ENCODE peak calls at places on chromosomes 12 and 14, in four cellular contexts. C is SK-N-SH, W is PC-3, X is HCT116. H is an unnamed sample. For H3K9me2, the result is how much of the 10 kb centered on the place peaks cover.

GRCh38 chr14:24831677-24832076 is 197.7 kb upstream of the GZMB start:
- DNase-seq in X (no peak), C (no peak), W (no peak), H (no peak)

GRCh38 chr12:79001404-79001803 is 136.8 kb downstream of the SYT1 start:
- DNase-seq in X (no peak), W (no peak), C (no peak), H (no peak)

GRCh38 chr12:87430444-87430843 is 598.8 kb downstream of the C12orf50 start:
- DNase-seq in W (no peak), C (no peak), X (no peak), H (no peak)

GRCh38 chr14:54621686-54622085 is 54.8 kb downstream of the SAMD4A start:
- DNase-seq in W (peak), X (no peak), C (no peak), H (no peak)

GRCh38 chr14:76773188-76773885 is 12.1 kb downstream of the VASH1 start:
- DNase-seq in C (peak), X (no peak), W (peak), H (no peak)

GRCh38 chr12:96177013-96177412 is 17.2 kb upstream of the ELK3 start:
- DNase-seq in C (no peak), X (no peak), W (peak), H (no peak)

GRCh38 chr12:89016970-89017778 is 335.1 kb downstream of the DUSP6 start:
- DNase-seq in W (peak), C (peak), X (peak), H (peak)

GRCh38 chr12:56670836-56671235 is 17.2 kb downstream of the PTGES3 start:
- DNase-seq in C (no peak), W (no peak), X (no peak), H (no peak)

GRCh38 chr14:103391048-103391447 is 5.8 kb downstream of the MARK3 start:
- DNase-seq in W (peak), X (peak), C (peak), H (peak)

GRCh38 chr14:24416932-24417619 is 12.4 kb downstream of the CBLN3 start:
- DNase-seq in X (no peak), C (no peak), W (no peak), H (no peak)

GRCh38 chr12:123934829-123935228 is 37.8 kb downstream of the CCDC92 start:
- DNase-seq in W (no peak), X (no peak), C (no peak), H (no peak)

GRCh38 chr12:109493090-109493489 is 15.7 kb downstream of the UBE3B start:
- DNase-seq in W (no peak), C (no peak), X (no peak), H (no peak)

GRCh38 chr14:103889313-103890051 is 38.8 kb upstream of the TDRD9 start:
- DNase-seq in W (peak), C (peak), X (no peak), H (no peak)

DNA sequence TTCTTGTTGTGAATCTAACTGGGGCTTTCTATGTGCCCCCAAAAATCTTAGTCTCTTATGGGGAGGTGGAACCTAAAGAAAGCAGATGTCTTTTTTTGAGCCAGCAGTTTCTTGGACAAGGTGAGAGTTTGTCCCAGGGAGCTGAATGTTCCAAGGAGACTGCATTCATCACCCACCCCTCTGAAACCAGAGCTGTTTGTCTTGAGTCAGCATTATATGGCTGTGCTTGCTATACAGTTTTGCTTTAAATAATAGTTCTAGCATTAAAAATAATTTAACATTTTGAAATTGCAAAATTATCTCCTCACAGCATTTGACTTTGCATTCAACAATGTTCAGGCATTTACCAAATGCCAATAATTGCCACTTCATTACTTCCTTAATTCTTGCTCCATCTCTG is 813.3 kb downstream of the BCL11B start:
- DNase-seq in X (no peak), C (no peak), W (no peak), H (no peak)
- H3K9me2 ChIP-seq in X (under half), C (under half), W (under half), H (under half)

GRCh38 chr12:122312926-122313325 is 46.6 kb upstream of the VPS33A start:
- DNase-seq in X (no peak), C (no peak), W (no peak), H (no peak)

GRCh38 chr12:122323311-122324019 is 57.2 kb upstream of the VPS33A start:
- DNase-seq in C (no peak), X (no peak), W (no peak), H (no peak)

GRCh38 chr12:122322501-122322900 is 56.2 kb upstream of the VPS33A start:
- DNase-seq in C (no peak), W (peak), X (no peak), H (no peak)

GRCh38 chr12:122319312-122319638 is 53.0 kb upstream of the VPS33A start:
- DNase-seq in W (no peak), X (no peak), C (no peak), H (no peak)

GRCh38 chr12:122318607-122319311 is 52.5 kb upstream of the VPS33A start:
- DNase-seq in X (no peak), W (peak), C (no peak), H (no peak)
- H3K9ac ChIP-seq in X (no peak), W (peak), C (peak), H (no peak)

GRCh38 chr12:86186449-86186848 is 69.7 kb downstream of the MGAT4C start:
- DNase-seq in C (no peak), W (peak), X (no peak), H (no peak)
- TF ChIP-seq CTCF in C (no peak), W (peak), X (no peak), H (no peak)

GRCh38 chr12:92624236-92624635 is 78.6 kb upstream of the PLEKHG7 start:
- DNase-seq in W (peak), X (no peak), C (no peak), H (no peak)

GRCh38 chr12:92627511-92627910 is 75.3 kb upstream of the PLEKHG7 start:
- DNase-seq in W (no peak), X (no peak), C (no peak), H (no peak)

GRCh38 chr12:92625639-92626310 is 77.0 kb upstream of the PLEKHG7 start:
- DNase-seq in W (no peak), C (no peak), X (no peak), H (no peak)

GRCh38 chr12:92629349-92630065 is 73.3 kb upstream of the PLEKHG7 start:
- DNase-seq in C (no peak), W (no peak), X (no peak), H (no peak)

GRCh38 chr12:92628476-92628875 is 74.3 kb upstream of the PLEKHG7 start:
- DNase-seq in X (no peak), C (no peak), W (no peak), H (no peak)
- H3K9me2 ChIP-seq in X (under half), C (under half), W (under half), H (under half)

DNA sequence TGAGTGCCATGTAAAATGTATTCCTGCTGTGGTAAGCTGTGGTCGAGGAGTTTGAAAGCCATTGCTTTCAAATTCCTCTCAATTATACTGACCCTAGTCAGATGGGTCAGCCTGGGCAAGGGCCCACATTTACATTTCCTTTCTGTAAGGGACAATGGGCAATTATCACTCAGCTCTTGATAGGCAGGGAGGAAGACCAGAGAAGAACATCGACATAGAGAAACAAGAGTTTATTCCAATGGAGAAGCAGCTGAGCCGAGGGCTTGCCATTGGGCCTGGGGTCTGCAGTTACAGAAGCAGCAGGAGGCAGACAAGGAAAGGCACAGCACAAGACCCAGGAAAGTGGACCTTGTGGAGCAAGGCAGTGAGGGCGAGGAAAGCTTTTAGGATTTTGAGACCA is 9.7 kb downstream of the NRIP2 start:
- DNase-seq in W (no peak), X (no peak), C (no peak), H (no peak)
- H3K9ac ChIP-seq in W (no peak), X (no peak), C (no peak), H (no peak)

DNA sequence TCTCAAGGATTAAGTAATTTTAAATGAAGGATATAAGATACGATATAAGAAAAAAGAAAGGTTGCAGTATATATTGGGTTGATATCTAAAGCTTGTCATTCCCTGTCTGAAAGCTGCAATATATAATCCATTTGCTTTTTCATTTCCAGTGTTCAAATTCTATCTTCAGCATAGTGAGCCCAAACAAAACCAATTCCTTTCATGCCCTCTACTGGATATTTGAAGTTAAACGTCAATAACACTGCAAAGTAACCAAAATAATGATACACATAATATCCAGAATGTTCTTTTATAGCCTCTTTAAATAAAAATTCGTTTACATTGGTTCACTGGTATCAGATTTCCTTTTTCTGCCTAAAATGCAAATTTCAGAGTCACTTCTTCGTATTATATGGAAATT is 64.5 kb upstream of the DAAM1 start:
- DNase-seq in X (no peak), C (peak), W (peak), H (no peak)
- TF ChIP-seq CTCF in X (peak), C (peak), W (peak), H (peak)